ENCODE peak calls at places on chromosomes 1 and 21, in eight cellular contexts. G is RWPE2; R is A673; A is lung; Q is astrocyte; N is CD8-positive, alpha-beta memory T cell; J is H1; S is adrenal gland. O is an unnamed sample.

GRCh38 chr1:236451796-236452373 is 57.8 kb downstream of the EDARADD start:
- DNase-seq in Q (no peak), A (no peak), S (peak; percentile 22), G (no peak), N (no peak), R (peak; percentile 37), J (peak; percentile 77), O (no peak)

GRCh38 chr1:46456411-46456963 is 33.1 kb upstream of the DMBX1 start:
- DNase-seq in Q (no peak), S (no peak), A (no peak), J (no peak), G (no peak), N (no peak), R (no peak), O (no peak)

GRCh38 chr1:184882649-184883303 is 91.5 kb downstream of the NIBAN1 start:
- DNase-seq in G (no peak), R (no peak), J (no peak), Q (no peak), S (no peak), A (no peak), N (no peak), O (peak; percentile 89)

GRCh38 chr1:3625151-3625907 is 514 bp downstream of the TPRG1L start:
- DNase-seq in G (no peak), Q (peak; percentile 32), R (peak; percentile 22), S (peak; percentile 78), A (no peak), J (no peak), N (peak; percentile 51), O (no peak)

GRCh38 chr1:2481885-2482284 is 5.8 kb downstream of the PLCH2 start:
- DNase-seq in J (no peak), Q (no peak), N (no peak), A (no peak), R (no peak), S (no peak), G (no peak), O (no peak)

GRCh38 chr1:119971710-119972570 is 75.6 kb upstream of the ADAM30 start:
- DNase-seq in S (no peak), R (no peak), G (no peak), Q (no peak), J (no peak), A (no peak), N (no peak), O (no peak)

GRCh38 chr1:150516050-150516591 is 569 bp downstream of the FALEC start:
- DNase-seq in R (peak; percentile 57), S (no peak), G (no peak), Q (peak; percentile 15), J (no peak), A (no peak), N (no peak), O (no peak)

GRCh38 chr1:14733053-14733778 is 134.7 kb downstream of the KAZN start:
- DNase-seq in Q (peak; percentile 47), J (peak; percentile 69), S (no peak), G (peak; percentile 81), A (no peak), R (peak; percentile 69), N (no peak), O (no peak)

GRCh38 chr1:202130816-202131522 is 8.3 kb downstream of the GPR37L1 start:
- DNase-seq in Q (no peak), J (no peak), G (no peak), S (peak; percentile 77), N (no peak), R (no peak), A (no peak), O (no peak)

GRCh38 chr1:47679301-47679751 is 241.5 kb downstream of the FOXD2 start:
- DNase-seq in J (peak; percentile 29), A (peak; percentile 15), N (no peak), S (peak; percentile 8), Q (no peak), G (no peak), R (peak; percentile 23), O (no peak)

GRCh38 chr1:147089457-147089856 is 82.8 kb downstream of the PRKAB2 start:
- DNase-seq in N (no peak), R (no peak), A (no peak), G (no peak), S (no peak), J (no peak), Q (no peak), O (no peak)

GRCh38 chr1:6962390-6962955 is 177.2 kb downstream of the CAMTA1 start:
- DNase-seq in R (peak; percentile 30), Q (no peak), S (no peak), J (peak; percentile 96), A (peak; percentile 49), N (no peak), G (peak; percentile 84), O (no peak)

GRCh38 chr21:31885146-31885545 is 12.3 kb downstream of the HUNK start:
- DNase-seq in G (no peak), J (no peak), Q (no peak), A (no peak), R (no peak), N (no peak), S (no peak), O (no peak)

GRCh38 chr1:9244501-9245229 is 10.1 kb downstream of the H6PD start:
- DNase-seq in Q (no peak), A (peak; percentile 77), G (no peak), J (no peak), R (no peak), S (no peak), N (no peak), O (no peak)

GRCh38 chr1:89179343-89179742 is 3.5 kb upstream of the GBP7 start:
- DNase-seq in Q (no peak), N (no peak), S (no peak), A (no peak), R (peak; percentile 19), G (no peak), J (no peak), O (no peak)

GRCh38 chr1:226511296-226511695 is 37.3 kb upstream of the STUM start:
- DNase-seq in R (no peak), N (no peak), Q (no peak), G (no peak), A (no peak), J (no peak), S (no peak), O (no peak)
- H3K27me3 ChIP-seq in R (no peaks in the 10 kb centered on the region), N (peaks cover 13% of the 10 kb centered on the region), Q (peaks cover 4% of the 10 kb centered on the region), G (no peaks in the 10 kb centered on the region), A (no peaks in the 10 kb centered on the region), J (no peaks in the 10 kb centered on the region), S (no peaks in the 10 kb centered on the region), O (no peaks in the 10 kb centered on the region)

DNA sequence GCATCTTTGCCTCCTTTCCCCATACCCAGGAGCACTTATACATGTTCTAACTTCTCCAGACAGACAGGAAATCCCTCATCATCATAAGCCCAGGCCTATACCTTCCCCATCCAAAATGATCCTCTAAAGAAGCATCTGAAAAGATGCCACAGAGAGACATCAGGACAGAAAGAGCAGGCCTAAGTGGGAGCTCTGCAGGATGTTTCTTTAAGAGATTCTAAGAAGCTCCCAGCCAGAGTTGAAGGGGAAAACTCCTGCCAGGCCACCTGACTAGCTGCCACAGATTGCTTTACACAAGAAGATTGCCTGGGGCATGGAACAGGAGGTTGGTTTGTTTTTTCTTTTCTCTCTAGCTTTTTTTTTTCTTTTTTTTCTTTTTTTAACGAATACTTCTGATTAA is 275.8 kb downstream of the VAV3 start:
- DNase-seq in Q (no peak), N (no peak), A (no peak), S (no peak), G (no peak), R (no peak), J (no peak), O (no peak)
- H3K27ac ChIP-seq in Q (no peak overlapping the region), N (no peak overlapping the region), A (no peak overlapping the region), S (no peak overlapping the region), G (peak overlapping the region; percentile 63), R (no peak overlapping the region), J (no peak overlapping the region), O (no peak overlapping the region)

GRCh38 chr1:60277269-60277668 is 203.7 kb upstream of the C1orf87 start:
- DNase-seq in Q (no peak), J (no peak), A (no peak), S (no peak), R (no peak), N (no peak), G (no peak), O (no peak)
- H3K4me3 ChIP-seq in Q (no peak overlapping the region), J (no peak overlapping the region), A (no peak overlapping the region), S (no peak overlapping the region), R (no peak overlapping the region), N (no peak overlapping the region), G (no peak overlapping the region), O (no peak overlapping the region)

GRCh38 chr1:19009126-19009881 is 52.8 kb upstream of the IFFO2 start:
- DNase-seq in R (no peak), Q (no peak), N (no peak), A (no peak), S (no peak), J (peak; percentile 39), G (no peak), O (peak; percentile 28)
- H3K27me3 ChIP-seq in R (no peaks in the 10 kb centered on the region), Q (no peaks in the 10 kb centered on the region), N (no peaks in the 10 kb centered on the region), A (no peaks in the 10 kb centered on the region), S (no peaks in the 10 kb centered on the region), J (no peaks in the 10 kb centered on the region), G (no peaks in the 10 kb centered on the region), O (no peaks in the 10 kb centered on the region)

DNA sequence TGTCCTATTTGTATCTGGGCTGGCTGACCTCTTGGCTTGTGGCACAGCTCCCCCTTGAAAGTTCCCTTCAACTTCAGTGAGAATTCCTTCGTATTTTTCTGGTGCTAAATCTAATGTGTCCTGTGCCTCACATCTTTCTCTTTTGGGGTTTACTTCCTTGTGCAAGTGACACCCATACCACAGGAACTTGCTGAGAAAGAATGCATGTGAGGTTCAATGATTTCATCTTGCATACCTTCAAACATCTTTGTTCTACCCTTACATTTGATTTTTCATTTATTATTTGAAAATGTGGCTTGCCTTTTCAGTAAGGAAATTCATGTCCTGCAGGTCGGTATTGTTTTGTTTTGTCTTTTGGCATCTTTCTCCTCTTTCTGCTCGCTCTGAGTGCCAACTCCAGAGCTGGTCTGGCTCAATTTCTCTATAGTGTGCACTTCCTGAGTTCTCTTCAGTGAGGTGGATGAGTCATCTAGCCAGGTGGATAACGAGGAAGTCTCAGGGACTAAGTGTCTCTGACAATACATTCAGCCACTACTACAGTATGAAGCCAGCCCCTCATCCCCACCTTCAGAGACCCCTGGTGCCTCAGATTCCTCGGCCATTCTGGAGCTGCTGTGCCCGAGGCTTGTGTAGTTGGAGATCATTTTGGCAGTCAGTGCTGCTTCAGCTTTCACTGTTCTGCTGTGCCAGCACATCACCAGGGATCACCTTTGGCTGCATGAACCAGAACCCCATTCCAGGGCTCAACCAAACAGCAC is 59.4 kb downstream of the RIPK4 start:
- DNase-seq in S (no peak), A (no peak), N (no peak), J (no peak), Q (peak; percentile 20), G (no peak), R (no peak), O (no peak)
- H3K27ac ChIP-seq in S (no peak overlapping the region), A (no peak overlapping the region), N (no peak overlapping the region), J (no peak overlapping the region), Q (no peak overlapping the region), G (peak overlapping the region; percentile 60), R (no peak overlapping the region), O (no peak overlapping the region)

GRCh38 chr1:97918961-97919360 is 1.9 kb downstream of the DPYD start:
- DNase-seq in J (no peak), G (no peak), S (no peak), R (no peak), N (no peak), A (no peak), Q (no peak), O (no peak)
- H3K4me3 ChIP-seq in J (no peak overlapping the region), G (peak overlapping the region; percentile 87), S (no peak overlapping the region), R (peak overlapping the region; percentile 84), N (peak overlapping the region; percentile 96), A (no peak overlapping the region), Q (peak overlapping the region; percentile 88), O (peak overlapping the region; percentile 97)